ENCODE peak calls at places on chromosomes 3 and 15, in six cellular contexts. D, G, X, E, T and V are unnamed samples.

GRCh38 chr3:128709506-128710210 is 16.3 kb upstream of the RAB7A start:
- DNase-seq in D (peak; percentile 87), G (no peak), X (no peak), E (no peak), T (no peak), V (no peak)

GRCh38 chr3:39142067-39142466 is 11.3 kb downstream of the CSRNP1 start:
- DNase-seq in D (no peak), G (no peak), X (peak; percentile 38), E (peak; percentile 68), T (no peak), V (no peak)

GRCh38 chr3:36408146-36408545 is 27.8 kb downstream of the STAC start:
- DNase-seq in D (no peak), G (no peak), X (no peak), E (no peak), T (no peak), V (no peak)

GRCh38 chr3:49183873-49184272 is 12.5 kb downstream of the KLHDC8B start:
- DNase-seq in D (peak; percentile 23), G (no peak), X (no peak), E (peak; percentile 85), T (no peak), V (no peak)

GRCh38 chr3:191762323-191762960 is 301.5 kb downstream of the PYDC2 start:
- DNase-seq in D (peak; percentile 74), G (no peak), X (no peak), E (no peak), T (no peak), V (no peak)

GRCh38 chr3:116579843-116580242 is 129.7 kb upstream of the TUSC7 start:
- DNase-seq in D (no peak), G (no peak), X (no peak), E (no peak), T (no peak), V (no peak)

GRCh38 chr3:53170325-53171108 is 9.5 kb downstream of the PRKCD start:
- DNase-seq in D (no peak), G (no peak), X (no peak), E (no peak), T (no peak), V (no peak)

GRCh38 chr15:83200162-83200561 is 7.5 kb downstream of the HDGFL3 start:
- DNase-seq in D (no peak), G (no peak), X (no peak), E (no peak), T (no peak), V (no peak)

GRCh38 chr3:105534491-105534890 is 167.8 kb downstream of the ALCAM start:
- DNase-seq in D (no peak), G (no peak), X (no peak), E (no peak), T (no peak), V (no peak)

DNA sequence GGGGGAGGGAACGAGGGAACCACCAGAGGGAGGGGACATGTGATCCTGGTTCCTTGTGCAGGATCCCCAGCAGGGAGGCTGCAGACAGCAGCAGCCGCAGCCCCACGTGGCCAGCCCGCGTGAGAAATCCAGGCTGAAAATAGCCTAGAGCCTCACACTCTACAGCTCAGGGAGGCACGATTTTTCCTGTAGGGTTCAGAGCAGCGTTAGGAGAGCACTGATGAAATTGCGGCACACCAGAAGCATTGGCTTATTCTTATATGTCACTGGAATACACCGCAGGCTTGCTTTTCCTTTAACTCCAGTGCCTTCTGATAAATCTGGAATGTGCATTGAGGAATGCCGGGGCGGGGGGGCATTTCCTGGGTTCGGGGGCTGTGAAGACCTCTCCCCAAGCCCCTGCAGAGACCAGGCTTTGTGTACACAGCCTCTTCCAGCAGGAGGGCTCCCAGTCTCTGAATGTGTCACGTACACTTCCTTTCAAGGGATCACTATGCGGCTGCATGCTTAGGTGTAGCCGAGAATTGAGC is 193.0 kb downstream of the ATP10A start:
- DNase-seq in D (no peak), G (peak; percentile 85), X (peak; percentile 70), E (peak; percentile 77), T (peak; percentile 69), V (no peak)
- H3K27ac ChIP-seq in D (no peak overlapping the region), G (peak overlapping the region; percentile 61), X (peak overlapping the region; percentile 12), E (peak overlapping the region; percentile 27), T (peak overlapping the region; percentile 79), V (no peak overlapping the region)

GRCh38 chr3:179655236-179655635 is 2.4 kb downstream of the USP13 start:
- DNase-seq in D (no peak), G (no peak), X (no peak), E (no peak), T (no peak), V (no peak)
- H3K27ac ChIP-seq in D (no peak overlapping the region), G (no peak overlapping the region), X (peak overlapping the region; percentile 17), E (peak overlapping the region; percentile 31), T (peak overlapping the region; percentile 98), V (no peak overlapping the region)

GRCh38 chr3:192958219-192958872 is 40.7 kb upstream of the MB21D2 start:
- DNase-seq in D (no peak), G (no peak), X (no peak), E (no peak), T (no peak), V (no peak)

GRCh38 chr3:192957441-192957951 is 39.8 kb upstream of the MB21D2 start:
- DNase-seq in D (peak; percentile 74), G (peak; percentile 29), X (peak; percentile 68), E (peak; percentile 70), T (peak; percentile 25), V (no peak)
- H3K27ac ChIP-seq in D (peak overlapping the region; percentile 34), G (peak overlapping the region; percentile 17), X (peak overlapping the region; percentile 90), E (peak overlapping the region; percentile 94), T (peak overlapping the region; percentile 85), V (no peak overlapping the region)

GRCh38 chr3:81395739-81396138 is 365.7 kb downstream of the GBE1 start:
- DNase-seq in D (no peak), G (no peak), X (no peak), E (peak; percentile 63), T (no peak), V (no peak)
- H3K27ac ChIP-seq in D (no peak overlapping the region), G (no peak overlapping the region), X (no peak overlapping the region), E (no peak overlapping the region), T (no peak overlapping the region), V (no peak overlapping the region)

GRCh38 chr3:47652142-47652541 is 73.5 kb upstream of the CSPG5 start:
- DNase-seq in D (no peak), G (no peak), X (no peak), E (no peak), T (no peak), V (no peak)
- H3K27ac ChIP-seq in D (no peak overlapping the region), G (no peak overlapping the region), X (no peak overlapping the region), E (no peak overlapping the region), T (no peak overlapping the region), V (no peak overlapping the region)

GRCh38 chr3:97823081-97823480 is 1.3 kb downstream of the CRYBG3 start:
- DNase-seq in D (peak; percentile 19), G (no peak), X (no peak), E (no peak), T (no peak), V (no peak)
- H3K27ac ChIP-seq in D (no peak overlapping the region), G (peak overlapping the region; percentile 92), X (no peak overlapping the region), E (no peak overlapping the region), T (peak overlapping the region; percentile 93), V (no peak overlapping the region)